ENCODE peak calls at places on chromosomes 2 and 18, in five cellular contexts. One of them, this sample, is unnamed.

GRCh38 chr2:138028538-138028937 is 64.3 kb downstream of the HNMT start:
- DNase-seq in nephron progenitor cell: no peak
- DNase-seq in AG08395: no peak
- DNase-seq in stromal cell of bone marrow: no peak
- DNase-seq in OCI-M1: peak; percentile 90
- DNase-seq in this sample: no peak

GRCh38 chr2:109702250-109702985 is 88.3 kb downstream of the SOWAHC start:
- DNase-seq in nephron progenitor cell: no peak
- DNase-seq in AG08395: peak; percentile 59
- DNase-seq in stromal cell of bone marrow: peak; percentile 8
- DNase-seq in OCI-M1: no peak
- DNase-seq in this sample: peak; percentile 85

GRCh38 chr2:85792783-85793441 is 39.1 kb downstream of the ATOH8 start:
- DNase-seq in nephron progenitor cell: no peak
- DNase-seq in AG08395: peak; percentile 72
- DNase-seq in stromal cell of bone marrow: peak; percentile 50
- DNase-seq in OCI-M1: no peak
- DNase-seq in this sample: peak; percentile 75

GRCh38 chr2:64554117-64554516 is 30.0 kb downstream of the AFTPH start:
- DNase-seq in nephron progenitor cell: no peak
- DNase-seq in AG08395: no peak
- DNase-seq in stromal cell of bone marrow: no peak
- DNase-seq in OCI-M1: no peak
- DNase-seq in this sample: no peak

GRCh38 chr2:148643421-148643820 is 1.1 kb upstream of the EPC2 start:
- DNase-seq in nephron progenitor cell: no peak
- DNase-seq in AG08395: no peak
- DNase-seq in stromal cell of bone marrow: no peak
- DNase-seq in OCI-M1: peak; percentile 57
- DNase-seq in this sample: no peak

GRCh38 chr2:215431778-215432758 is 3.8 kb downstream of the FN1 start:
- DNase-seq in nephron progenitor cell: no peak
- DNase-seq in AG08395: no peak
- DNase-seq in stromal cell of bone marrow: no peak
- DNase-seq in OCI-M1: no peak
- DNase-seq in this sample: no peak

GRCh38 chr18:76131738-76132137 is 363.3 kb downstream of the ZNF516 start:
- DNase-seq in nephron progenitor cell: no peak
- DNase-seq in AG08395: peak; percentile 22
- DNase-seq in stromal cell of bone marrow: peak; percentile 15
- DNase-seq in OCI-M1: peak; percentile 54
- DNase-seq in this sample: peak; percentile 1

GRCh38 chr2:178287652-178288344 is 93.5 kb downstream of the OSBPL6 start:
- DNase-seq in nephron progenitor cell: no peak
- DNase-seq in AG08395: no peak
- DNase-seq in stromal cell of bone marrow: no peak
- DNase-seq in OCI-M1: peak; percentile 40
- DNase-seq in this sample: no peak

GRCh38 chr2:171403181-171403580 is 30.6 kb downstream of the METTL8 start:
- DNase-seq in nephron progenitor cell: no peak
- DNase-seq in AG08395: no peak
- DNase-seq in stromal cell of bone marrow: peak; percentile 60
- DNase-seq in OCI-M1: no peak
- DNase-seq in this sample: peak; percentile 35

GRCh38 chr2:145751634-145752033 is 1231.7 kb upstream of the ZEB2 start:
- DNase-seq in nephron progenitor cell: no peak
- DNase-seq in AG08395: peak; percentile 59
- DNase-seq in stromal cell of bone marrow: peak; percentile 28
- DNase-seq in OCI-M1: peak; percentile 81
- DNase-seq in this sample: peak; percentile 69

GRCh38 chr18:12742453-12742852 is 39.6 kb downstream of the PSMG2 start:
- DNase-seq in nephron progenitor cell: no peak
- DNase-seq in AG08395: peak; percentile 10
- DNase-seq in stromal cell of bone marrow: peak; percentile 26
- DNase-seq in OCI-M1: no peak
- DNase-seq in this sample: peak; percentile 21

GRCh38 chr18:30177056-30177455 is 865.5 kb downstream of the DSC3 start:
- DNase-seq in nephron progenitor cell: no peak
- DNase-seq in AG08395: no peak
- DNase-seq in stromal cell of bone marrow: no peak
- DNase-seq in OCI-M1: no peak
- DNase-seq in this sample: peak; percentile 59

GRCh38 chr2:207792244-207792785 is 22.6 kb upstream of the FZD5 start:
- DNase-seq in nephron progenitor cell: no peak
- DNase-seq in AG08395: peak; percentile 72
- DNase-seq in stromal cell of bone marrow: no peak
- DNase-seq in OCI-M1: peak; percentile 70
- DNase-seq in this sample: peak; percentile 82

GRCh38 chr18:55275042-55275897 is 312.7 kb downstream of the TCF4 start:
- DNase-seq in nephron progenitor cell: no peak
- DNase-seq in AG08395: peak; percentile 83
- DNase-seq in stromal cell of bone marrow: peak; percentile 75
- DNase-seq in OCI-M1: peak; percentile 51
- DNase-seq in this sample: peak; percentile 80

GRCh38 chr2:40220177-40220925 is 231.5 kb downstream of the SLC8A1 start:
- DNase-seq in nephron progenitor cell: no peak
- DNase-seq in AG08395: peak; percentile 22
- DNase-seq in stromal cell of bone marrow: no peak
- DNase-seq in OCI-M1: no peak
- DNase-seq in this sample: no peak

GRCh38 chr18:73006331-73006730 is 138.5 kb upstream of the NETO1 start:
- DNase-seq in nephron progenitor cell: no peak
- DNase-seq in AG08395: no peak
- DNase-seq in stromal cell of bone marrow: no peak
- DNase-seq in OCI-M1: peak; percentile 17
- DNase-seq in this sample: no peak

GRCh38 chr2:231306791-231307440 is 88.6 kb upstream of the B3GNT7 start:
- DNase-seq in nephron progenitor cell: no peak
- DNase-seq in AG08395: no peak
- DNase-seq in stromal cell of bone marrow: no peak
- DNase-seq in OCI-M1: no peak
- DNase-seq in this sample: no peak

GRCh38 chr2:170943596-170943995 is 14.5 kb downstream of the GORASP2 start:
- DNase-seq in nephron progenitor cell: no peak
- DNase-seq in AG08395: no peak
- DNase-seq in stromal cell of bone marrow: no peak
- DNase-seq in OCI-M1: no peak
- DNase-seq in this sample: no peak

GRCh38 chr18:35324926-35325655 is 19.1 kb downstream of the ZNF24 start:
- DNase-seq in nephron progenitor cell: no peak
- DNase-seq in AG08395: peak; percentile 13
- DNase-seq in stromal cell of bone marrow: no peak
- DNase-seq in OCI-M1: peak; percentile 9
- DNase-seq in this sample: no peak